ENCODE peak calls at places on chromosomes 12 and 14, in five cellular contexts. H, O, Y, L and B are unnamed samples.

GRCh38 chr12:124172646-124173045 is 122.2 kb upstream of the RFLNA start:
- DNase-seq in H (no peak), O (no peak), Y (no peak), L (peak), B (peak)

GRCh38 chr12:6532927-6533652 is 1.2 kb upstream of the GAPDH start:
- DNase-seq in H (peak), O (peak), Y (peak), L (peak), B (peak)

GRCh38 chr12:63843613-63844390 is 698 bp upstream of the SRGAP1 start:
- DNase-seq in H (peak), O (peak), Y (peak), L (peak), B (peak)

GRCh38 chr14:34981743-34982420 is 910 bp upstream of the SRP54 start:
- DNase-seq in H (no peak), O (peak), Y (no peak), L (no peak), B (peak)

GRCh38 chr12:122788387-122788786 is 14.0 kb downstream of the CCDC62 start:
- DNase-seq in H (no peak), O (no peak), Y (no peak), L (peak), B (peak)

GRCh38 chr14:96603350-96604255 is 101.4 kb downstream of the PAPOLA start:
- DNase-seq in H (no peak), O (no peak), Y (no peak), L (no peak), B (no peak)

GRCh38 chr14:67819563-67820411 is at the start of gene RAD51B:
- DNase-seq in H (peak), O (peak), Y (peak), L (peak), B (peak)

GRCh38 chr12:92068441-92068840 is 77.2 kb downstream of the BTG1 start:
- DNase-seq in H (no peak), O (peak), Y (no peak), L (no peak), B (no peak)

GRCh38 chr12:27619308-27619707 is 76.9 kb upstream of the REP15 start:
- DNase-seq in H (no peak), O (no peak), Y (no peak), L (peak), B (peak)

GRCh38 chr12:130778776-130779175 is 60.3 kb downstream of the STX2 start:
- DNase-seq in H (no peak), O (no peak), Y (no peak), L (no peak), B (no peak)

GRCh38 chr12:81181701-81182100 is 103.8 kb downstream of the ACSS3 start:
- DNase-seq in H (no peak), O (no peak), Y (no peak), L (no peak), B (no peak)

GRCh38 chr12:25423355-25423754 is 129.7 kb downstream of the LMNTD1 start:
- DNase-seq in H (no peak), O (no peak), Y (no peak), L (no peak), B (no peak)

GRCh38 chr12:67991158-67991557 is 1.9 kb downstream of the IFNG-AS1 start:
- DNase-seq in H (no peak), O (no peak), Y (no peak), L (no peak), B (no peak)

GRCh38 chr14:76715102-76715926 is 46.0 kb upstream of the VASH1 start:
- DNase-seq in H (no peak), O (no peak), Y (no peak), L (peak), B (peak)

GRCh38 chr14:99544971-99545370 is 59.0 kb downstream of the CCDC85C start:
- DNase-seq in H (no peak), O (no peak), Y (no peak), L (no peak), B (no peak)

GRCh38 chr14:60331201-60332045 is 82.4 kb downstream of the PPM1A start:
- DNase-seq in H (peak), O (peak), Y (peak), L (peak), B (peak)

GRCh38 chr12:29116414-29116813 is 32.7 kb upstream of the FAR2 start:
- DNase-seq in H (no peak), O (no peak), Y (no peak), L (no peak), B (no peak)

GRCh38 chr12:92530706-92531105 is 172.1 kb upstream of the PLEKHG7 start:
- DNase-seq in H (no peak), O (no peak), Y (no peak), L (no peak), B (no peak)

GRCh38 chr14:52553002-52553670 is 500 bp downstream of the GPR137C start:
- DNase-seq in H (peak), O (peak), Y (peak), L (no peak), B (peak)

GRCh38 chr14:63134801-63135200 is 69.4 kb upstream of the RHOJ start:
- DNase-seq in H (no peak), O (no peak), Y (no peak), L (no peak), B (peak)

GRCh38 chr14:100698719-100699448 is 27.8 kb upstream of the DLK1 start:
- DNase-seq in H (no peak), O (no peak), Y (no peak), L (no peak), B (no peak)

GRCh38 chr14:61409782-61410181 is 88.4 kb downstream of the PRKCH start:
- DNase-seq in H (no peak), O (no peak), Y (no peak), L (no peak), B (no peak)

GRCh38 chr12:21526721-21527345 is 737 bp downstream of the SPX start:
- DNase-seq in H (no peak), O (no peak), Y (no peak), L (no peak), B (no peak)

GRCh38 chr14:52399104-52399503 is 85.0 kb downstream of the PTGER2 start:
- DNase-seq in H (no peak), O (no peak), Y (no peak), L (no peak), B (no peak)

GRCh38 chr14:79544671-79545070 is 666.6 kb downstream of the DIO2 start:
- DNase-seq in H (no peak), O (no peak), Y (no peak), L (peak), B (peak)

GRCh38 chr12:3892631-3893030 is 19.4 kb upstream of the PARP11 start:
- DNase-seq in H (no peak), O (no peak), Y (no peak), L (no peak), B (no peak)

GRCh38 chr12:124392271-124392990 is 97.5 kb downstream of the RFLNA start:
- DNase-seq in H (no peak), O (peak), Y (peak), L (no peak), B (peak)

GRCh38 chr12:9617124-9617523 is 9.4 kb upstream of the KLRB1 start:
- DNase-seq in H (no peak), O (no peak), Y (no peak), L (no peak), B (no peak)

GRCh38 chr14:28656704-28657255 is 109.8 kb upstream of the FOXG1 start:
- DNase-seq in H (no peak), O (no peak), Y (no peak), L (no peak), B (no peak)

GRCh38 chr12:60494249-60494648 is 898.4 kb downstream of the SLC16A7 start:
- DNase-seq in H (no peak), O (peak), Y (no peak), L (peak), B (peak)

GRCh38 chr12:27593266-27593665 is 69.3 kb downstream of the PPFIBP1 start:
- DNase-seq in H (no peak), O (no peak), Y (no peak), L (no peak), B (no peak)

GRCh38 chr12:63103489-63104131 is 47.4 kb downstream of the AVPR1A start:
- DNase-seq in H (no peak), O (peak), Y (no peak), L (peak), B (peak)

GRCh38 chr12:6425588-6426531 is 18.9 kb upstream of the CD27 start:
- DNase-seq in H (peak), O (peak), Y (no peak), L (no peak), B (no peak)

GRCh38 chr14:91135039-91135438 is 21.2 kb downstream of the DGLUCY start:
- DNase-seq in H (no peak), O (no peak), Y (no peak), L (no peak), B (no peak)

GRCh38 chr12:131773582-131774221 is 54.5 kb upstream of the MMP17 start:
- DNase-seq in H (no peak), O (no peak), Y (no peak), L (no peak), B (no peak)

GRCh38 chr12:69779928-69780327 is 41.3 kb downstream of the RAB3IP start:
- DNase-seq in H (no peak), O (no peak), Y (no peak), L (peak), B (peak)

GRCh38 chr14:103187911-103188310 is 64.7 kb downstream of the TNFAIP2 start:
- DNase-seq in H (no peak), O (no peak), Y (no peak), L (no peak), B (no peak)

GRCh38 chr12:52078276-52078675 is 1.2 kb upstream of the SMIM41 start:
- DNase-seq in H (no peak), O (no peak), Y (no peak), L (no peak), B (no peak)

GRCh38 chr12:52081263-52081733 is 1.8 kb downstream of the SMIM41 start:
- DNase-seq in H (peak), O (peak), Y (peak), L (no peak), B (no peak)

GRCh38 chr12:52082026-52082667 is 2.6 kb downstream of the SMIM41 start:
- DNase-seq in H (peak), O (no peak), Y (peak), L (peak), B (no peak)

GRCh38 chr12:52080403-52081201 is 1.1 kb downstream of the SMIM41 start:
- DNase-seq in H (peak), O (no peak), Y (no peak), L (no peak), B (no peak)

GRCh38 chr12:52079576-52080402 is at the start of gene SMIM41:
- DNase-seq in H (peak), O (no peak), Y (no peak), L (no peak), B (no peak)
- H3K4me3 ChIP-seq in H (no peak), O (no peak), Y (peak), L (no peak), B (no peak)

DNA sequence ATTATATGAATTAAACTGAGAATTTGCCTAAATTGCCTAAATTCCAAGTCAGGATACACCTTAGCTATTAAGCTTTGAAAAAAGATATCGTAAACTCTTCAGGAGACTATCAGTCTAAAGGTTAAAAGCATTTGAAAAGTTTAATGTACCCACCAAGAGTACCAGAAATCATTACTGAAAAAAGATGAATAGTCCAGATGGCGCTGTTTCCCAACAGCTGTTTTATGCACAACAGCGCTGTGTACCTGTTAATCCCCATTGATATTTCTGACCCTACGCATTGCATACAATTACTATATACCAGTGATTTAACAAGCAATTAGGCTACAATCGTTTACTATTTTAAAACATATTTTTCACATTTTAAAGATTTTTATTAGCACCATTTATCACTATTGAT is 185.0 kb downstream of the PLCZ1 start:
- DNase-seq in H (no peak), O (no peak), Y (no peak), L (no peak), B (no peak)
- TF ChIP-seq CTCF in H (no peak), O (no peak), Y (no peak), L (no peak), B (no peak)

GRCh38 chr12:127381043-127381668 is 885.8 kb upstream of the TMEM132C start:
- DNase-seq in H (peak), O (peak), Y (no peak), L (peak), B (peak)
- H3K4me3 ChIP-seq in H (no peak), O (no peak), Y (no peak), L (peak), B (no peak)

GRCh38 chr14:33188880-33189279 is 250.2 kb downstream of the NPAS3 start:
- DNase-seq in H (no peak), O (no peak), Y (no peak), L (no peak), B (no peak)

GRCh38 chr14:33186656-33187055 is 248.0 kb downstream of the NPAS3 start:
- DNase-seq in H (no peak), O (no peak), Y (no peak), L (peak), B (peak)

GRCh38 chr14:33184587-33184986 is 245.9 kb downstream of the NPAS3 start:
- DNase-seq in H (no peak), O (no peak), Y (no peak), L (peak), B (peak)
- TF ChIP-seq CTCF in H (no peak), O (no peak), Y (no peak), L (peak), B (no peak)

GRCh38 chr14:71168564-71168963 is 261.3 kb downstream of the PCNX1 start:
- DNase-seq in H (no peak), O (no peak), Y (no peak), L (no peak), B (no peak)
- H3K4me3 ChIP-seq in H (no peak), O (no peak), Y (no peak), L (no peak), B (no peak)

GRCh38 chr14:88551094-88551870 is 3.5 kb downstream of the PTPN21 start:
- DNase-seq in H (peak), O (peak), Y (peak), L (peak), B (peak)
- TF ChIP-seq CTCF in H (peak), O (no peak), Y (no peak), L (peak), B (peak)

DNA sequence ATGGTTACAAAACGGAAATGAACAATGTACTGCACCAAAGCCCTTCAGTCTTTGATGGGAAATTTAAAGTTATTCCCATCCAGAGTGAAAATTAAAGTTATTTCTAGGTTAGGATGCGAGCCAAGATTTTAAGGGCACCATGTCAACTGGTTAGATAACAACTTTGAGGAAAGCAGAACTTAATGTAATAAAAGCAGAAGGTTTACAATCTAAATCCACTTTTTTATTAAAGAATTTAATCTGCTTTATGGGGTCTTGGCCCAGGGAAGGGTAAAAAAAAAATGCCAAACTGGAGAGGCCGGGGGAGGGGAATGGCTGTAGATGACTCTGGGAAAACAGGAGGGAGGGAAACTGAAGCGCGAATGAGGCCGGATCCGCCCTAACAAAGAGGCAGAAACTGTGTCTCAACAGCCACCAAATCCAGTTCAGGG is 108.2 kb upstream of the ATF7IP start:
- DNase-seq in H (peak), O (no peak), Y (no peak), L (no peak), B (no peak)
- H3K4me3 ChIP-seq in H (no peak), O (no peak), Y (peak), L (no peak), B (no peak)

GRCh38 chr14:93765970-93766369 is 22.3 kb downstream of the PRIMA1 start:
- DNase-seq in H (no peak), O (no peak), Y (no peak), L (no peak), B (no peak)
- TF ChIP-seq CTCF in H (no peak), O (no peak), Y (no peak), L (no peak), B (no peak)

DNA sequence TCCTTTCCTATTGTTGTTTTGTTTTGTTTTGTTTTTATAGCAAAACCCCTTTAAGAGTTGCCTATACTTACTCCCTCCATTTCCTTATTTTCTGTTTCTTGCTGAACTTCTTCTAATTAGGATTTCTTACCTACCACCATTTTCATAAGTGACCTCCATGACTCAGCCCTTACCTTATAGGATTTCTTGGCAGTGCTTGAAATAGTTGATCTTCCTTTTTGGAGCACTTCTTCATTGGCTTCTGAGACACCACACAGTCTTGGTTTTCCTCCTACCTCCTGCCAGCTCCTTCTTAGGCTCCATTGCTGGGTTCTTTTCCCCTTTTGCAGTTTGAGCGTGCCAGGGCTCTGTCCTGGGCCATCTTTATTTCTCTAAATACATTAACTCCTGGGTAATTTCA is 23.4 kb upstream of the EID3 start:
- DNase-seq in H (no peak), O (peak), Y (no peak), L (no peak), B (no peak)
- H3K4me3 ChIP-seq in H (no peak), O (no peak), Y (no peak), L (no peak), B (no peak)